ENCODE peak calls at places on chromosome 19, in four cellular contexts. One of them, this sample, is unnamed.

GRCh38 chr19:42360787-42361544 is 29.1 kb downstream of the CNFN start:
- DNase-seq in dorsolateral prefrontal cortex: no peak
- DNase-seq in GM12865: no peak
- DNase-seq in esophagus muscularis mucosa: no peak
- DNase-seq in this sample: no peak

GRCh38 chr19:46495789-46496099 is at the start of gene PNMA8B:
- DNase-seq in dorsolateral prefrontal cortex: peak
- DNase-seq in GM12865: peak
- DNase-seq in esophagus muscularis mucosa: no peak
- DNase-seq in this sample: no peak

GRCh38 chr19:17541184-17541759 is 14.2 kb upstream of the COLGALT1 start:
- DNase-seq in dorsolateral prefrontal cortex: no peak
- DNase-seq in GM12865: no peak
- DNase-seq in esophagus muscularis mucosa: no peak
- DNase-seq in this sample: no peak

GRCh38 chr19:21474671-21475181 is 30.7 kb upstream of the ZNF429 start:
- DNase-seq in dorsolateral prefrontal cortex: peak
- DNase-seq in GM12865: peak
- DNase-seq in esophagus muscularis mucosa: no peak
- DNase-seq in this sample: peak

GRCh38 chr19:49205114-49205513 is 47.5 kb downstream of the TRPM4 start:
- DNase-seq in dorsolateral prefrontal cortex: no peak
- DNase-seq in GM12865: no peak
- DNase-seq in esophagus muscularis mucosa: no peak
- DNase-seq in this sample: no peak

GRCh38 chr19:33239223-33239975 is 13.7 kb upstream of the SLC7A10 start:
- DNase-seq in dorsolateral prefrontal cortex: no peak
- DNase-seq in GM12865: no peak
- DNase-seq in esophagus muscularis mucosa: no peak
- DNase-seq in this sample: no peak

GRCh38 chr19:17780781-17781180 is 14.2 kb upstream of the B3GNT3 start:
- DNase-seq in dorsolateral prefrontal cortex: no peak
- DNase-seq in GM12865: no peak
- DNase-seq in esophagus muscularis mucosa: no peak
- DNase-seq in this sample: no peak

GRCh38 chr19:27794444-27795042 is 1418.4 kb downstream of the UQCRFS1 start:
- DNase-seq in dorsolateral prefrontal cortex: no peak
- DNase-seq in GM12865: peak
- DNase-seq in esophagus muscularis mucosa: no peak
- DNase-seq in this sample: peak

GRCh38 chr19:45955905-45956608 is 17.6 kb downstream of the NOVA2 start:
- DNase-seq in dorsolateral prefrontal cortex: peak
- DNase-seq in GM12865: no peak
- DNase-seq in esophagus muscularis mucosa: no peak
- DNase-seq in this sample: no peak

GRCh38 chr19:11821474-11821873 is 7.4 kb downstream of the ZNF440 start:
- DNase-seq in dorsolateral prefrontal cortex: no peak
- DNase-seq in GM12865: no peak
- DNase-seq in esophagus muscularis mucosa: no peak
- DNase-seq in this sample: no peak

GRCh38 chr19:53511933-53512374 is 26.0 kb upstream of the ZNF331 start:
- DNase-seq in dorsolateral prefrontal cortex: peak
- DNase-seq in GM12865: peak
- DNase-seq in esophagus muscularis mucosa: no peak
- DNase-seq in this sample: peak

GRCh38 chr19:52351512-52351911 is 15.5 kb downstream of the ZNF610 start:
- DNase-seq in dorsolateral prefrontal cortex: no peak
- DNase-seq in GM12865: no peak
- DNase-seq in esophagus muscularis mucosa: no peak
- DNase-seq in this sample: no peak

GRCh38 chr19:18294467-18294864 is 13.0 kb upstream of the JUND start:
- DNase-seq in dorsolateral prefrontal cortex: peak
- DNase-seq in GM12865: peak
- DNase-seq in esophagus muscularis mucosa: no peak
- DNase-seq in this sample: peak

GRCh38 chr19:6264077-6264445 is 15.7 kb downstream of the MLLT1 start:
- DNase-seq in dorsolateral prefrontal cortex: no peak
- DNase-seq in GM12865: no peak
- DNase-seq in esophagus muscularis mucosa: no peak
- DNase-seq in this sample: no peak

GRCh38 chr19:17718988-17719711 is at the start of gene MAP1S:
- DNase-seq in dorsolateral prefrontal cortex: peak
- DNase-seq in GM12865: peak
- DNase-seq in esophagus muscularis mucosa: no peak
- DNase-seq in this sample: peak

GRCh38 chr19:38032951-38033350 is 125.9 kb downstream of the SIPA1L3 start:
- DNase-seq in dorsolateral prefrontal cortex: no peak
- DNase-seq in GM12865: no peak
- DNase-seq in esophagus muscularis mucosa: no peak
- DNase-seq in this sample: no peak

GRCh38 chr19:4354282-4354681 is 10.9 kb downstream of the MPND start:
- DNase-seq in dorsolateral prefrontal cortex: no peak
- DNase-seq in GM12865: no peak
- DNase-seq in esophagus muscularis mucosa: no peak
- DNase-seq in this sample: no peak

GRCh38 chr19:12952488-12953455 is 4.3 kb downstream of the GADD45GIP1 start:
- DNase-seq in dorsolateral prefrontal cortex: peak
- DNase-seq in GM12865: no peak
- DNase-seq in esophagus muscularis mucosa: no peak
- DNase-seq in this sample: no peak

GRCh38 chr19:12954150-12954962 is 2.7 kb downstream of the GADD45GIP1 start:
- DNase-seq in dorsolateral prefrontal cortex: no peak
- DNase-seq in GM12865: no peak
- DNase-seq in esophagus muscularis mucosa: no peak
- DNase-seq in this sample: no peak

GRCh38 chr19:12956446-12957388 is at the start of gene GADD45GIP1:
- DNase-seq in dorsolateral prefrontal cortex: peak
- DNase-seq in GM12865: peak
- DNase-seq in esophagus muscularis mucosa: no peak
- DNase-seq in this sample: peak

GRCh38 chr19:12953456-12954149 is 3.4 kb downstream of the GADD45GIP1 start:
- DNase-seq in dorsolateral prefrontal cortex: no peak
- DNase-seq in GM12865: no peak
- DNase-seq in esophagus muscularis mucosa: no peak
- DNase-seq in this sample: no peak

DNA sequence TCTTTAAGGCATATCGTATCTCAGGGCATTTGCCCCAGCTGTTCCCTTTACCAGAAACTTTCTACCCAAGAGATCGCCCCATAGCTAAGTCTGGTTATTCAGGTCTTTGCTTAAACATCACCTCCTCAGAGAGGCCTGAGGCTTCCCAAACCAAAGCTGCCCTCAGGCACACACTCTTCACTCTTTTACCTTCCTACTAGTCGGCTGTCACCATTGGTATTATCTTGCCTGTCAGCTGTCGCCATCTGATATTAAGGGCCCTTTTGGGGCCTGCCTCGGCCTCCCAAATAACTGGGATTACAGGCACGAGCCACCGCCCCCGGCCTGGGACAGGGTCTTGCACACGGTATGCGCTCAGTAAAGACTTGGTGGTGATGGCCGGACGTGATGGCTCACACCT is 1.0 kb downstream of the GADD45GIP1 start:
- DNase-seq in dorsolateral prefrontal cortex: no peak
- DNase-seq in GM12865: no peak
- DNase-seq in esophagus muscularis mucosa: no peak
- DNase-seq in this sample: no peak
- TF ChIP-seq CTCF in dorsolateral prefrontal cortex: no peak
- TF ChIP-seq CTCF in GM12865: no peak
- TF ChIP-seq CTCF in esophagus muscularis mucosa: no peak
- TF ChIP-seq CTCF in this sample: no peak

GRCh38 chr19:14203258-14203657 is 2.7 kb downstream of the ADGRL1 start:
- DNase-seq in dorsolateral prefrontal cortex: no peak
- DNase-seq in GM12865: no peak
- DNase-seq in esophagus muscularis mucosa: no peak
- DNase-seq in this sample: no peak

GRCh38 chr19:14197882-14198281 is 8.1 kb downstream of the ADGRL1 start:
- DNase-seq in dorsolateral prefrontal cortex: no peak
- DNase-seq in GM12865: no peak
- DNase-seq in esophagus muscularis mucosa: no peak
- DNase-seq in this sample: no peak

DNA sequence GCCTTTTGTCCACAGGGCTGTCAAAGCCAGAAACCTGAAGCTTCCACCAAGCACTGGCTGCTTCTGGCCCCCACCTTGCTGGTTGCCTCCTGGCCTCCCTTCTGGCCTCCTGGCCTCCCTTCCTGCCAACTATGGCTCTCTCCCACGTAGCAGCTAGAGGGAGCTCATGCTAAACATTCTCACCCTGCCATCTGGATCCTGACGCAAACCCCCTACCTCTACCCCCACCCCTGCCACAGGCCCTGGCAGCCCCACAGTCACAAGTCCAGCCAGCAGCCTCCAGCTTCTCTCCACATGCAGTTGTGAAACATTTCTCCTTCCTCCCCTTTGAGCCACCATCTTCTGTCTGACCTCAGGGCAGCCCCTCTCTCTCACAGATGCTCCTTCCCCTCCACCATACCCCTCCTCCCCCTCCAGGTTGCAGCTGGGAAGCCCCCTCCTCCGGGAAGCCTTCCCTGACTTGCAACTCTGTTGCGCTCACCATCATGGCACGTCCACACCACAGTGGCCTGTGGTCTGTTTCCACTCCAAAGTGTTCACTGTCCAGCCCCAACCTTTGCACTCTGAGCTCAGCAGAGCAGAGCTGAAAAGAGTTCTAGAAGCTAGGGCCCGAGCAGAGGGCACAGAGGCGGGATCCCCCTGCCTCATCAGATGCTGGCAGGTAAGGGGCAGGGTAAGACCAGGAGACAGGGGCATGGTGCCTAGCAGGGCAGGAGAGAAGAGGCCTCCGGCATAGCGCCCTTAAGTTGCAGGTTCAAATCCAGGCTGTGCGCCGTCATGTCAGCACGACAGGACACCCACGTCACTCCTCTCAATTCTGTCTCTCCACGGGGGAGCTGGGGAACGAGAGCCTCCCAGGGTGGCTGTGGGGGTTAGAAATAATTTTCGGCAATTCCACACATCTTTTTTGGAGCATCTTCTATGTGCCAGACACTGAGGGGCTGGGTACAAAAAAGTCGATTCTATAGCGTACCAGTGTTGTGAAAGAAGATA is 7.3 kb downstream of the ADGRL1 start:
- DNase-seq in dorsolateral prefrontal cortex: no peak
- DNase-seq in GM12865: no peak
- DNase-seq in esophagus muscularis mucosa: no peak
- DNase-seq in this sample: no peak
- TF ChIP-seq CTCF in dorsolateral prefrontal cortex: no peak
- TF ChIP-seq CTCF in GM12865: no peak
- TF ChIP-seq CTCF in esophagus muscularis mucosa: no peak
- TF ChIP-seq CTCF in this sample: no peak

GRCh38 chr19:39582891-39583625 is 19.3 kb upstream of the LGALS13 start:
- DNase-seq in dorsolateral prefrontal cortex: no peak
- DNase-seq in GM12865: peak
- DNase-seq in esophagus muscularis mucosa: no peak
- DNase-seq in this sample: no peak

GRCh38 chr19:39590265-39590664 is 12.1 kb upstream of the LGALS13 start:
- DNase-seq in dorsolateral prefrontal cortex: no peak
- DNase-seq in GM12865: no peak
- DNase-seq in esophagus muscularis mucosa: no peak
- DNase-seq in this sample: no peak

GRCh38 chr19:39592381-39592780 is 9.9 kb upstream of the LGALS13 start:
- DNase-seq in dorsolateral prefrontal cortex: no peak
- DNase-seq in GM12865: no peak
- DNase-seq in esophagus muscularis mucosa: no peak
- DNase-seq in this sample: no peak

GRCh38 chr19:39587496-39587895 is 14.8 kb upstream of the LGALS13 start:
- DNase-seq in dorsolateral prefrontal cortex: no peak
- DNase-seq in GM12865: no peak
- DNase-seq in esophagus muscularis mucosa: no peak
- DNase-seq in this sample: no peak

GRCh38 chr19:39588066-39588465 is 14.3 kb upstream of the LGALS13 start:
- DNase-seq in dorsolateral prefrontal cortex: no peak
- DNase-seq in GM12865: no peak
- DNase-seq in esophagus muscularis mucosa: no peak
- DNase-seq in this sample: no peak
- TF ChIP-seq CTCF in dorsolateral prefrontal cortex: no peak
- TF ChIP-seq CTCF in GM12865: no peak
- TF ChIP-seq CTCF in esophagus muscularis mucosa: no peak
- TF ChIP-seq CTCF in this sample: no peak

DNA sequence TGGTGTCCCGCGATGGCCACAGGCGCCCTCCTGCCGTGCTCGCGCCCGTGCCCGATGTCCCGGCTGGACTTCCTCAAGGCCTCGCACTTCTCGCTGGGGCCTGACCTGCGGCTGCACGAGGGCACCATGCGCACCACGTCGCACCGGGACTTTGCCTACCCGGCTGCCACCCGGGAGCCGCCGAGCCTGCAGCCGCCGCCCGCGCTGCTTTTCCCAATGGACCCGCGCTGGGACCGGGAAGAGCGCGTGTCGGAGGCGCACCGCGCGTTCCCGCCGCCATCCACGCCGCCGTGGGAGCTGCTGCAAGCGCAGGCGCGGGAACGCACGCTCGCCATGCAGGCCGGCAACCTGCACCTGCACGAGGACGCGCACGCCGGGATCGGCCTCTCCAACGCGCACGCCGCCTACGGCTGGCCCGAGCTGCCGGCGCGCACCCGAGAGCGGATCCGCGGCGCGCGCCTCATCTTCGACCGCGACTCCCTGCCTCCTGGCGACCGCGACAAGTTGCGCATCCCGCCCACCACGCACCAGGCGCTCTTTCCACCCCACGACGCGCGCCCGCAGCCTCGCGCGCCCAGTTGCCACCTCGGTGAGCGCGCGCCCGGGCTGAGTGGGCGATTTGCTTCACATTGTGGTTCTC is 12.1 kb upstream of the PEX11G start:
- DNase-seq in dorsolateral prefrontal cortex: peak
- DNase-seq in GM12865: peak
- DNase-seq in esophagus muscularis mucosa: no peak
- DNase-seq in this sample: peak
- TF ChIP-seq CTCF in dorsolateral prefrontal cortex: peak
- TF ChIP-seq CTCF in GM12865: no peak
- TF ChIP-seq CTCF in esophagus muscularis mucosa: no peak
- TF ChIP-seq CTCF in this sample: no peak

DNA sequence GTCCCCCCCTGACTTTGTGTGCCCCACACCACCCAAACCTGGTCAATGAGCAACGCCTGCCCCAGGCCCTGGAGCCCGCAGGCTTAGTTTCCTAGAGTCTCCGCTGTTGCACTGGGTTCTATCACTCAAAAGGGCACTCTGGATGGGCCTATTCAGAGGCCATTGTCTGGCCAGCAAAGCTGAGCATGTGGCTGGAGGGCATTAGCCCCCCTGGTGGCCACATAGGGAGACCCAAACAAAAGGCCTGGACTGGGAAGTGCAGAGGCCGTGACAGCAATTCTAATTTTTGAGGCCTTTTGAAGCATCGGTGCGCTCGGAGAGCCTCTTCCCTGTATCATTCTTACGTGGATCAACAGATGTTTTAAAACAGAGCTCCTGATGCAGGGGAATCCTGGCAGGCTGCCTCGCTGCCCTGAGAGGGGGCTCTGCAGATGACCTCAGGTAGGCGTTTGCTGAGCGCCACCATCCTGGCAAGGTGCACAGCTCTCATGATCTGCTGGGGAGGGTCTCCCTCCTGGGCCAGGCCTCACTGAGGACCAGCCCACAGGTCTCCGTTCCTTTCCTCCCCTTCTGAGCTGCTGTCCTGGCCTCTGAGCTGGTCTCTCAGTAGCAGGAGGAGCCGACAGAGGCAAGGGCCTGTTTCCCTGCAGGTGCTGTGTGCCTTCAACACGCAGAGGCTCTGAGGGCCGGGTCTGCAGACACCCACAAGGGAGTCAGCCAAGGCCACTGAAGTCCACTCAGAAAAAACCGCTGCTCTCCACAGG is 190.5 kb downstream of the URI1 start:
- DNase-seq in dorsolateral prefrontal cortex: no peak
- DNase-seq in GM12865: no peak
- DNase-seq in esophagus muscularis mucosa: no peak
- DNase-seq in this sample: no peak
- TF ChIP-seq CTCF in dorsolateral prefrontal cortex: no peak
- TF ChIP-seq CTCF in GM12865: no peak
- TF ChIP-seq CTCF in esophagus muscularis mucosa: no peak
- TF ChIP-seq CTCF in this sample: no peak

GRCh38 chr19:55704494-55705245 is 29.6 kb downstream of the EPN1 start:
- DNase-seq in dorsolateral prefrontal cortex: no peak
- DNase-seq in GM12865: no peak
- DNase-seq in esophagus muscularis mucosa: no peak
- DNase-seq in this sample: no peak
- TF ChIP-seq CTCF in dorsolateral prefrontal cortex: no peak
- TF ChIP-seq CTCF in GM12865: peak
- TF ChIP-seq CTCF in esophagus muscularis mucosa: no peak
- TF ChIP-seq CTCF in this sample: no peak

This sample was measured in GM13976.